ENCODE peak calls at places on chromosomes 12 and 14, in ten cellular contexts. Y is ACHN; U is NCI-H2081; B is fibroblast of lung; S is neural crest cell; G is iPS-NIHi11; C is stimulated activated CD4-positive, alpha-beta T cell treated with anti-CD3 and anti-CD28 coated beads, Interleukin-1b, Interleukin-23, amount 100 ng/mL, for 24 hours; N is central memory CD8-positive, alpha-beta T cell; P is naive thymus-derived CD4-positive, alpha-beta T cell; J is RPMI7951. M is an unnamed sample.

GRCh38 chr12:22626429-22626828 is 1.5 kb downstream of the ETNK1 start:
- DNase-seq in Y (peak), U (no peak), B (peak), S (no peak), G (no peak), C (no peak), N (no peak), P (no peak), J (peak), M (peak)

GRCh38 chr12:70831538-70831937 is 89.0 kb downstream of the PTPRR start:
- DNase-seq in Y (no peak), U (no peak), B (peak), S (no peak), G (no peak), C (no peak), N (no peak), P (no peak), J (peak), M (no peak)

GRCh38 chr12:19757317-19757877 is 318.1 kb downstream of the AEBP2 start:
- DNase-seq in Y (peak), U (peak), B (peak), S (no peak), G (peak), C (no peak), N (no peak), P (no peak), J (peak), M (no peak)

GRCh38 chr12:50353869-50354593 is 42.4 kb downstream of the FAM186A start:
- DNase-seq in Y (peak), U (no peak), B (peak), S (no peak), G (no peak), C (no peak), N (no peak), P (no peak), J (peak), M (no peak)

GRCh38 chr14:53793790-53794560 is 162.7 kb downstream of the BMP4 start:
- DNase-seq in Y (no peak), U (peak), B (peak), S (no peak), G (no peak), C (no peak), N (no peak), P (no peak), J (no peak), M (no peak)

GRCh38 chr12:128387811-128388422 is 120.9 kb downstream of the TMEM132C start:
- DNase-seq in Y (peak), U (no peak), B (no peak), S (peak), G (peak), C (no peak), N (no peak), P (peak), J (no peak), M (no peak)

GRCh38 chr12:5305425-5305824 is 126.5 kb upstream of the NTF3 start:
- DNase-seq in Y (no peak), U (no peak), B (no peak), S (no peak), G (no peak), C (no peak), N (no peak), P (no peak), J (peak), M (no peak)

GRCh38 chr14:50559990-50560928 is at the start of gene ATL1:
- DNase-seq in Y (peak), U (peak), B (peak), S (peak), G (peak), C (no peak), N (peak), P (peak), J (peak), M (no peak)

GRCh38 chr12:958449-959123 is 9.1 kb upstream of the RAD52 start:
- DNase-seq in Y (no peak), U (peak), B (no peak), S (no peak), G (no peak), C (no peak), N (no peak), P (no peak), J (no peak), M (no peak)

GRCh38 chr14:55297611-55298323 is 26.5 kb downstream of the FBXO34 start:
- DNase-seq in Y (no peak), U (no peak), B (no peak), S (no peak), G (peak), C (no peak), N (no peak), P (no peak), J (no peak), M (peak)

GRCh38 chr14:24436355-24437019 is 6.1 kb downstream of the SDR39U1 start:
- DNase-seq in Y (peak), U (peak), B (peak), S (peak), G (peak), C (no peak), N (peak), P (no peak), J (peak), M (peak)

GRCh38 chr14:91425720-91426032 is 8.1 kb upstream of the CCDC88C start:
- DNase-seq in Y (no peak), U (no peak), B (no peak), S (no peak), G (no peak), C (no peak), N (no peak), P (no peak), J (no peak), M (no peak)

GRCh38 chr12:54060975-54061778 is 7.5 kb downstream of the HOXC4 start:
- DNase-seq in Y (no peak), U (no peak), B (no peak), S (no peak), G (no peak), C (no peak), N (no peak), P (no peak), J (no peak), M (no peak)

GRCh38 chr14:23151342-23151741 is 32.1 kb downstream of the SLC7A8 start:
- DNase-seq in Y (no peak), U (no peak), B (no peak), S (no peak), G (no peak), C (no peak), N (no peak), P (no peak), J (no peak), M (no peak)

GRCh38 chr12:64609543-64610091 is 678 bp upstream of the RASSF3 start:
- DNase-seq in Y (peak), U (peak), B (peak), S (no peak), G (no peak), C (no peak), N (no peak), P (no peak), J (peak), M (no peak)

GRCh38 chr14:31543969-31544799 is 17.0 kb upstream of the NUBPL start:
- DNase-seq in Y (peak), U (no peak), B (peak), S (no peak), G (peak), C (no peak), N (no peak), P (no peak), J (peak), M (no peak)

GRCh38 chr12:51827925-51828818 is 20.3 kb downstream of the FIGNL2 start:
- DNase-seq in Y (peak), U (no peak), B (peak), S (no peak), G (no peak), C (peak), N (no peak), P (peak), J (no peak), M (peak)

GRCh38 chr12:78036889-78037288 is 206.2 kb downstream of the NAV3 start:
- DNase-seq in Y (no peak), U (no peak), B (no peak), S (no peak), G (no peak), C (no peak), N (no peak), P (no peak), J (no peak), M (no peak)

GRCh38 chr14:90428676-90429075 is 31.8 kb downstream of the CALM1 start:
- DNase-seq in Y (no peak), U (no peak), B (no peak), S (no peak), G (no peak), C (no peak), N (no peak), P (no peak), J (no peak), M (no peak)

GRCh38 chr12:126171936-126172559 is 1106.8 kb downstream of the AACS start:
- DNase-seq in Y (no peak), U (no peak), B (no peak), S (no peak), G (no peak), C (no peak), N (no peak), P (no peak), J (no peak), M (no peak)

GRCh38 chr14:93915800-93916199 is 11.3 kb upstream of the FAM181A start:
- DNase-seq in Y (no peak), U (no peak), B (no peak), S (no peak), G (no peak), C (no peak), N (no peak), P (no peak), J (no peak), M (no peak)

GRCh38 chr12:12839886-12840285 is 26.7 kb downstream of the DDX47 start:
- DNase-seq in Y (peak), U (no peak), B (peak), S (no peak), G (peak), C (no peak), N (no peak), P (no peak), J (peak), M (no peak)

GRCh38 chr14:103662029-103662428 is 33.0 kb downstream of the KLC1 start:
- DNase-seq in Y (no peak), U (no peak), B (no peak), S (no peak), G (no peak), C (no peak), N (no peak), P (no peak), J (no peak), M (no peak)

GRCh38 chr14:76761198-76761848 is at the start of gene VASH1:
- DNase-seq in Y (peak), U (peak), B (peak), S (peak), G (peak), C (peak), N (no peak), P (peak), J (peak), M (no peak)

GRCh38 chr12:87163122-87163521 is 866.1 kb downstream of the C12orf50 start:
- DNase-seq in Y (no peak), U (no peak), B (no peak), S (no peak), G (no peak), C (no peak), N (no peak), P (no peak), J (no peak), M (no peak)

GRCh38 chr12:67943295-67943892 is 45.9 kb upstream of the IFNG-AS1 start:
- DNase-seq in Y (peak), U (peak), B (peak), S (peak), G (peak), C (peak), N (peak), P (peak), J (peak), M (peak)

GRCh38 chr14:95769976-95770375 is 56.1 kb upstream of the TCL1A start:
- DNase-seq in Y (no peak), U (no peak), B (no peak), S (no peak), G (no peak), C (no peak), N (no peak), P (no peak), J (no peak), M (no peak)

GRCh38 chr12:89783321-89784060 is 74.9 kb upstream of the ATP2B1 start:
- DNase-seq in Y (no peak), U (no peak), B (peak), S (no peak), G (no peak), C (no peak), N (no peak), P (no peak), J (peak), M (no peak)

GRCh38 chr12:130288201-130288600 is 49.5 kb upstream of the PIWIL1 start:
- DNase-seq in Y (no peak), U (no peak), B (no peak), S (no peak), G (no peak), C (no peak), N (no peak), P (no peak), J (no peak), M (no peak)

GRCh38 chr14:64562432-64562831 is 12.7 kb downstream of the PPP1R36 start:
- DNase-seq in Y (no peak), U (no peak), B (no peak), S (no peak), G (no peak), C (no peak), N (no peak), P (no peak), J (no peak), M (no peak)

GRCh38 chr14:50948205-50948604 is 3.9 kb upstream of the PYGL start:
- DNase-seq in Y (no peak), U (no peak), B (no peak), S (no peak), G (no peak), C (no peak), N (no peak), P (no peak), J (no peak), M (no peak)

GRCh38 chr14:73743431-73743931 is 29.3 kb upstream of the PNMA1 start:
- DNase-seq in Y (no peak), U (no peak), B (no peak), S (no peak), G (no peak), C (no peak), N (peak), P (no peak), J (peak), M (peak)

GRCh38 chr12:84272324-84272723 is 640.3 kb downstream of the SLC6A15 start:
- DNase-seq in Y (no peak), U (no peak), B (no peak), S (no peak), G (no peak), C (no peak), N (no peak), P (no peak), J (no peak), M (no peak)

M was measured in CD4-positive, CD25-positive, alpha-beta regulatory T cell.